ENCODE peak calls at places on chromosomes 7 and 10, in five cellular contexts. P, Q, B, J and C are unnamed samples.

GRCh38 chr7:17318146-17318545 is 19.7 kb downstream of the AHR start:
- DNase-seq in P (no peak), Q (peak), B (no peak), J (no peak), C (no peak)

GRCh38 chr10:100146875-100147665 is 38.8 kb downstream of the ERLIN1 start:
- DNase-seq in P (no peak), Q (no peak), B (no peak), J (no peak), C (no peak)

GRCh38 chr10:6280291-6280690 is 77.6 kb downstream of the PFKFB3 start:
- DNase-seq in P (no peak), Q (peak), B (no peak), J (no peak), C (no peak)

GRCh38 chr10:71076473-71077142 is 135.8 kb upstream of the UNC5B start:
- DNase-seq in P (no peak), Q (no peak), B (no peak), J (no peak), C (no peak)

GRCh38 chr10:14019983-14020668 is 310.6 kb downstream of the FRMD4A start:
- DNase-seq in P (no peak), Q (no peak), B (no peak), J (no peak), C (no peak)

GRCh38 chr10:73576178-73576889 is 14.8 kb downstream of the USP54 start:
- DNase-seq in P (no peak), Q (peak), B (no peak), J (no peak), C (no peak)

GRCh38 chr7:151104411-151105235 is 18.3 kb downstream of the AGAP3 start:
- DNase-seq in P (no peak), Q (no peak), B (no peak), J (no peak), C (no peak)

GRCh38 chr7:134946260-134946659 is 40.0 kb upstream of the AGBL3 start:
- DNase-seq in P (no peak), Q (no peak), B (peak), J (no peak), C (no peak)

GRCh38 chr10:33263453-33263852 is 71.0 kb downstream of the NRP1 start:
- DNase-seq in P (no peak), Q (no peak), B (no peak), J (no peak), C (no peak)

GRCh38 chr10:125868372-125868975 is 12.6 kb downstream of the DHX32 start:
- DNase-seq in P (no peak), Q (peak), B (peak), J (peak), C (no peak)

GRCh38 chr10:79068203-79068561 is 584 bp upstream of the ZMIZ1 start:
- DNase-seq in P (peak), Q (no peak), B (peak), J (peak), C (peak)

GRCh38 chr7:65796205-65796604 is 76.7 kb upstream of the VKORC1L1 start:
- DNase-seq in P (no peak), Q (no peak), B (no peak), J (no peak), C (no peak)

GRCh38 chr7:150715293-150715692 is 1.1 kb upstream of the GIMAP1 start:
- DNase-seq in P (no peak), Q (no peak), B (no peak), J (no peak), C (no peak)